ENCODE peak calls at places on chromosomes 7 and 10, in four cellular contexts. V is AG04450, Z is fibroblast of mammary gland, N is cardiac fibroblast. Q is an unnamed sample.

GRCh38 chr10:124319926-124320391 is 98.8 kb downstream of the OAT start:
- DNase-seq in V (no peak), Z (no peak), N (peak; percentile 70), Q (no peak)

GRCh38 chr7:51352174-51353145 is 35.9 kb upstream of the COBL start:
- DNase-seq in V (no peak), Z (no peak), N (no peak), Q (no peak)

GRCh38 chr10:80486785-80487421 is 32.8 kb downstream of the TSPAN14 start:
- DNase-seq in V (no peak), Z (no peak), N (no peak), Q (no peak)

GRCh38 chr7:55034776-55035175 is 16.0 kb downstream of the EGFR start:
- DNase-seq in V (no peak), Z (no peak), N (no peak), Q (no peak)

GRCh38 chr10:56269181-56269580 is 91.9 kb downstream of the ZWINT start:
- DNase-seq in V (no peak), Z (no peak), N (no peak), Q (no peak)

GRCh38 chr7:155490697-155491628 is 33.0 kb downstream of the EN2 start:
- DNase-seq in V (no peak), Z (peak; percentile 16), N (no peak), Q (no peak)

GRCh38 chr10:17147884-17148494 is 18.4 kb upstream of the CUBN start:
- DNase-seq in V (no peak), Z (no peak), N (peak; percentile 43), Q (peak; percentile 90)

GRCh38 chr10:21505711-21506278 is 19.7 kb downstream of the SKIDA1 start:
- DNase-seq in V (no peak), Z (no peak), N (no peak), Q (no peak)

GRCh38 chr7:92754756-92755581 is 81.4 kb downstream of the CDK6 start:
- DNase-seq in V (no peak), Z (no peak), N (no peak), Q (no peak)

GRCh38 chr7:34128762-34129161 is 223.4 kb downstream of the BMPER start:
- DNase-seq in V (no peak), Z (peak; percentile 90), N (peak; percentile 87), Q (peak; percentile 64)

GRCh38 chr10:73908853-73909611 is 1.9 kb upstream of the PLAU start:
- DNase-seq in V (peak; percentile 99), Z (peak; percentile 98), N (peak; percentile 99), Q (peak; percentile 95)

GRCh38 chr7:47453093-47454056 is 128.5 kb downstream of the TNS3 start:
- DNase-seq in V (peak; percentile 74), Z (peak; percentile 97), N (peak; percentile 95), Q (peak; percentile 74)

GRCh38 chr10:36450385-36450784 is 675.0 kb upstream of the ANKRD30A start:
- DNase-seq in V (peak; percentile 32), Z (peak; percentile 70), N (peak; percentile 65), Q (peak; percentile 90)

GRCh38 chr7:128302110-128302509 is 41.6 kb downstream of the RBM28 start:
- DNase-seq in V (no peak), Z (no peak), N (no peak), Q (no peak)
- TF ChIP-seq CTCF in V (no peak), Z (no peak), N (no peak), Q (no peak)

GRCh38 chr10:84534168-84534567 is 205.8 kb downstream of the CCSER2 start:
- DNase-seq in V (no peak), Z (no peak), N (no peak), Q (no peak)
- TF ChIP-seq CTCF in V (no peak), Z (peak; percentile 23), N (no peak), Q (peak; percentile 23)

DNA sequence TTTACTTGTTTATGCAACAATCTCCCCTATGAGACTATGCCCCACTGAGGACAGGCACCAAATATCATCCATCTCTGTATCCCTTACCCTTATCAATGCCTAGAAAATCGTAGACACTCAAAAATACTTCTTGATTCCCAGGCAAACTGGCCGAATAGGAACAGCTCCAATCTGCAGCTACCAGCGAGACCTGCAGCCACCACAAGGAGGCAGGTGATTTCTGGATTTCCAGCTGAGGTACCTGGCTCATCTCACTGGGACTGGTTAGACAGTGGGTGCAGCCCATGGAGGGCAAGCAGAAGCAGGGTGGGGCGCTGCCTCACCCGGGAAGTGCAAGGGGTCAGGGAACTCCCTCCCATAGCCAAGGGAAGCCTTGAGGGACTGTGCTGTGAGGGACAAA is 10.8 kb upstream of the PPP1R3C start:
- DNase-seq in V (no peak), Z (no peak), N (peak; percentile 36), Q (peak; percentile 39)
- TF ChIP-seq CTCF in V (peak; percentile 39), Z (peak; percentile 41), N (peak; percentile 48), Q (peak; percentile 41)

DNA sequence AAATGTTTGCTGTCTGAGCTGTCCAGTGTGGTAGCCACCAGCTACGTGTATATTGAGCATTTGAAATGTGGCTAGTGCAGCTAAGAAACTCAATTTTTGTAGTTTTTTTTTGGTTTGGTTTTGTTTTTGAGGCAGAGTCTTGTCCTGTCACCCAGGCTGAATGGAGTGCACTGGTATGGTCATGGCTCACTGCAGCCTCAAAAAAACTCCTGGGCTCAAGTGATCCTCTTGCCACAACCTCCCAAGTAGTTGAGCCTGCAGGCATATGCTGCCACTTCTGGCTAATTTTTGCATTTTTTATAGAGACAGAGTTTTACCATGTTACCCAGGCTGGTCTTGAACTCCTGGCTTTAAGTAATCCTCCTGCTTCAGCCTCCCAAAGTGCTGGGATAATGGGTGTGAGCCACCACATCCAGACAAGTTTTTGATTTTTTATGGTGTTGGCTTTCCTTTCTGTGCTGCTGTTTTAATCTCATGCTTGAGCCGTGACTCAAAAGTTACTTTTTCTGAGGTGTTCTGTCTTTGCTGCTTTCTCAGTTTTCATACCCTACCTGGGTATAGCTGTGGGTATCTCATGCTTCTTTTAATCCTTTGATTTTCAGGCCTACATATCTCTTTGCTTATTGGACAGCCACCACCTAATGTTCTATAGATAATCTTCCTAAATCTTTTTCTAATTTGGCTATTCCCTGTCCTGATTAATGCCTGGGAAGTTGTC is 16.0 kb downstream of the WAC start:
- DNase-seq in V (no peak), Z (no peak), N (no peak), Q (no peak)
- TF ChIP-seq CTCF in V (no peak), Z (no peak), N (no peak), Q (no peak)

Q was measured in fibroblast of pulmonary artery.